ENCODE peak calls at places on chromosomes 13 and 19, in four cellular contexts. I is fibroblast of lung, E is fibroblast of villous mesenchyme, G is GM12864. T is an unnamed sample.

GRCh38 chr19:31314849-31315620 is 34.2 kb downstream of the TSHZ3 start:
- DNase-seq in E (no peak), G (no peak), I (no peak), T (no peak)

GRCh38 chr13:23956106-23956505 is 58.8 kb upstream of the C1QTNF9B start:
- DNase-seq in E (peak), G (no peak), I (peak), T (peak)

GRCh38 chr13:44465318-44465717 is 91.7 kb downstream of the SERP2 start:
- DNase-seq in I (peak), E (no peak), G (no peak), T (peak)

GRCh38 chr19:47631681-47632446 is 22.9 kb downstream of the BICRA start:
- DNase-seq in I (no peak), G (no peak), E (peak), T (no peak)

GRCh38 chr19:13231663-13232062 is 81.5 kb downstream of the IER2 start:
- DNase-seq in G (no peak), I (no peak), E (no peak), T (no peak)

GRCh38 chr19:2478756-2479555 is 3.0 kb downstream of the GADD45B start:
- DNase-seq in I (peak), E (peak), G (no peak), T (no peak)

GRCh38 chr13:111051656-111052232 is 63.4 kb upstream of the ARHGEF7 start:
- DNase-seq in G (no peak), I (no peak), E (no peak), T (no peak)

GRCh38 chr19:48967346-48968178 is 2.5 kb downstream of the FTL start:
- DNase-seq in G (no peak), E (peak), I (peak), T (no peak)

GRCh38 chr13:77016241-77016812 is 10.6 kb downstream of the FBXL3 start:
- DNase-seq in G (no peak), I (peak), E (no peak), T (no peak)

GRCh38 chr13:76730220-76730619 is 156.0 kb downstream of the KCTD12 start:
- DNase-seq in E (no peak), G (no peak), I (no peak), T (no peak)

GRCh38 chr19:23777216-23777615 is 18.5 kb upstream of the ZNF681 start:
- DNase-seq in I (no peak), E (no peak), G (no peak), T (no peak)

GRCh38 chr19:16160943-16161560 is 12.3 kb downstream of the CIB3 start:
- DNase-seq in E (peak), G (no peak), I (peak), T (peak)

GRCh38 chr13:28819046-28819747 is 942 bp upstream of the MTUS2 start:
- DNase-seq in I (peak), G (no peak), E (peak), T (no peak)

GRCh38 chr13:99659234-99659633 is 158.0 kb downstream of the TM9SF2 start:
- DNase-seq in I (no peak), E (no peak), G (no peak), T (no peak)

GRCh38 chr13:96822900-96823299 is 171.4 kb downstream of the OXGR1 start:
- DNase-seq in E (peak), G (no peak), I (peak), T (no peak)

GRCh38 chr13:103130681-103131210 is 64.5 kb upstream of the SLC10A2 start:
- DNase-seq in E (no peak), G (no peak), I (no peak), T (peak)

GRCh38 chr13:43143591-43143990 is 120.2 kb downstream of the DNAJC15 start:
- DNase-seq in E (no peak), G (no peak), I (peak), T (no peak)

GRCh38 chr13:30905932-30906383 is at the start of gene MEDAG:
- DNase-seq in E (peak), I (peak), G (no peak), T (no peak)

GRCh38 chr13:50244913-50245574 is 229.8 kb downstream of the KCNRG start:
- DNase-seq in G (peak), I (peak), E (peak), T (peak)

GRCh38 chr19:51722492-51722891 is 1.3 kb downstream of the HAS1 start:
- DNase-seq in G (no peak), E (no peak), I (no peak), T (no peak)

GRCh38 chr19:34188388-34188787 is 16.1 kb downstream of the LSM14A start:
- DNase-seq in G (no peak), I (no peak), E (peak), T (no peak)

GRCh38 chr13:98462946-98463345 is 114.0 kb downstream of the STK24 start:
- DNase-seq in E (no peak), I (no peak), G (no peak), T (no peak)

GRCh38 chr19:7669641-7670040 is 792 bp downstream of the RETN start:
- DNase-seq in G (no peak), E (no peak), I (no peak), T (no peak)

GRCh38 chr19:38769635-38770211 is 3.6 kb downstream of the LGALS7 start:
- DNase-seq in E (peak), G (peak), I (peak), T (no peak)
- H3K4me3 ChIP-seq in E (no peak), G (peak), I (no peak), T (no peak)

DNA sequence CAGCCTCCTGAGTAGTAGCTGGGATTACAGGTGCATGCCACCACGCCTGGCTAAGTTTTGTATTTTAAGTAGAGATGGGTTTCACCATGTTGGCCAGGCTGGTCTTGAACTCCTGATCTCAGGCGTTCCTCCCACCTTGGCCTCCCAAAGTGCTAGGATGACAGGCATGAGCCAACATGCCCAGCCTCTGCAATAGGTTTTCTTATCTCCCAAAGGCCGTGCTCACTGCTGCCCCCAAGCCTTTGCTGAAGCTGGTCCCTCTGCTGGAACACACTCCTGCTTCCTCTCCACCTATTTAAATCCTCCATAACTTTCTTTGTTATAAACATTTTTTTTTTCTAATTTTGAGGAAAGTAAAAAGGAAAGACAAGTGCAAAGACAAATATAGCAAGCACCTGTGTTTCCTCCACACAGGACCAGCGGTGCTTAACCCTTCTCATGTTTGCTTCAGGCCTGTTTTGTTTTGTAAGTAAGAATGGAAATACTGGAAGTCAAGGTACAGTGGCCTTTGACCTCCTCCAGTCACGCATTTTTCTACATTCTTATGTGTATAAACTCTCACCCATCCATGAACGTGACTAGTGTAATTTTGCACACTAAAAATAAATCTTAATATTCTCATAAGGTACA is 14.5 kb upstream of the TNFAIP8L1 start:
- DNase-seq in I (no peak), E (no peak), G (no peak), T (no peak)
- TF ChIP-seq CTCF in I (peak), E (peak), G (peak), T (peak)

GRCh38 chr13:113862766-113863510 is 938 bp downstream of the GAS6 start:
- DNase-seq in E (peak), G (no peak), I (peak), T (no peak)
- H3K4me3 ChIP-seq in E (peak), G (peak), I (peak), T (peak)

DNA sequence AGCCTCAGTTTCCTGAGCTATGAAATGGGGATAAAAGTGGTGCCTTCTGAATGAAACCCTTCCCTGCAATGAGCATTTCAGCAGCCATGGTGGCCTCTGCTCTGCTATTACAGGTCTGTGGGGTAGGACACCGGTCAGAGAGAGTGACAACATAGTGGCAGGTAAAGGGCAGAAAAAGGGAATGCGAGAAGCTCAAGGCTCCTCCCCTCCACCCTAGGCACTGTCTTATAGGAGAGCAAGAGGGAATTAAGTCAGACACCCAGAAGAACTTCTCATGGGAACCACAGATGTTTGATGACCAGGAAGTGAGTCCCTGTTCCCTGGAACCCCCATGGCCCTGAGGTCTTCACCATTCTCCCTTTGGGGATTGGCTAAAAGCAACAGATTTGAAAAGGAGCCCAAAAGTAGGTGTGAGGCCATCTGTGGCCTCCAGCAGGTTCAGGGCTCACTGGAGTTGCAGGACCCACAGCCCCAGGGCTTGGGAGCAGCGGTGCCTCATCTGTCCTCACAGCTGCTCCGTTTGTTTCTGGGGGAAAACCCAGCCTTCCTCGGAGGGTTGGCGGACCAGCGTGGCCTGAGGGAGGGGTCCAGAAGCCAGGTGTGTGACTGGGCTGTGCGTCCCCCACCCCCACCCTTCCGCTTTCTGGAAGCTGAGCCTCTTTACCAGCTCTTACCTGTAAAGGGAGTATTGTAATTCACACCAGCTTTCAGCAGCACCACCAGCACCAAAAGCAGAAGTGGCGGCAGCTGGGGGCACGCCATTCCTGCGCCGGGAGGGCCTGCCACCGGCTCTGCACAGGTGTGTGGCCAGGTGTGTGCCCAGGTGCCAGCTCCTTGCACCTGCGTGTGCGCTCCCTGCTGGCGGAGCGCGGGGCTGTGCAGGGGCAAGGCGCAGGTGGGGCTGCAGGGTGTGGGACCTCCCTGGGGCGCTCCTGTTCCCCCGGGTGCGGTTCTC is 19.4 kb downstream of the IQCN start:
- DNase-seq in E (no peak), G (no peak), I (no peak), T (no peak)
- TF ChIP-seq CTCF in E (no peak), G (peak), I (no peak), T (peak)

GRCh38 chr13:19958119-19959111 is at the start of gene ZMYM2:
- DNase-seq in I (peak), E (peak), G (peak), T (peak)
- H3K4me3 ChIP-seq in I (peak), E (peak), G (peak), T (peak)

DNA sequence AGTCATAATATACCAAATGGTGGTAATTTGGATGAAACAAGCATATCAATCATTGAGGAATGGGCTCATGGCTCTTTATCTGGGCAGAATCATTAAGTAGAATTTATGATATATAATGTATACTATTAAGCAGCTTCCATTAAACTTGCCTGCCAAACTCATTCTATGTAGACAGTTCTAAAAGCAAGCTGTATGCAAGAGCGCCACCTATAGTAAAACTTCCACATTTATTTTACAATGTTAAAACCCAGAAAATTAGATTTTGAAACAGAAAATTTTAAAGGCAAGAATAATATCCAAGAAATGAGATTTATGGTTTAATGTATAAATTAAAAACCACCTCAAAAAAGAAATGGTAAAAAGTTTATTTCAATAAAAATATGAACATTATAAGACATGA is 161.5 kb downstream of the MZT1 start:
- DNase-seq in G (no peak), I (no peak), E (peak), T (no peak)
- TF ChIP-seq CTCF in G (peak), I (peak), E (peak), T (peak)

DNA sequence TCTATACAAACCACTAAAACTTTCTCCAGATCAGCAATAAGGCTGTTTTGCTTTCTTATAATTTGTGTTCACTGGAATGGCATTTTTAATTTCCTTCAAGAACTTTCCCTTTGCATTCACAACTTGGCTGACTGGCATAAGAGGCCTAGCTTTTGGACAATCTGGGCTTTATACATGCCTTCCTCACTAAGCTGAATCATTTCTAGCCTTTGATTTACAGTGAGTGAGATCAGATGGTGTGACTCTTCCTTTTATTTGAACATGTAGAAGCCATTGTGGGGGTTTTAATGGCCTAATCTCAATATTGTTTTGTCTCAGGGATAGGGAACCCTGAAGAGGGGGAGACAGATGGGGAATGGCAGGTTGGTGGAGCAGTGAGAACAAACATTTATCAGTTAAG is 82.7 kb downstream of the FOXO1 start:
- DNase-seq in G (no peak), E (no peak), I (no peak), T (no peak)
- H3K4me3 ChIP-seq in G (no peak), E (no peak), I (no peak), T (no peak)

GRCh38 chr19:45150731-45151725 is 9.8 kb downstream of the NKPD1 start:
- DNase-seq in G (no peak), E (no peak), I (no peak), T (no peak)

GRCh38 chr19:45154064-45154827 is 6.5 kb downstream of the NKPD1 start:
- DNase-seq in I (peak), G (no peak), E (peak), T (no peak)

GRCh38 chr19:45153339-45154063 is 7.3 kb downstream of the NKPD1 start:
- DNase-seq in E (peak), I (peak), G (no peak), T (no peak)

GRCh38 chr19:45151821-45152503 is 8.8 kb downstream of the NKPD1 start:
- DNase-seq in G (no peak), E (no peak), I (no peak), T (no peak)

GRCh38 chr19:45152504-45153338 is 8.1 kb downstream of the NKPD1 start:
- DNase-seq in G (no peak), I (peak), E (peak), T (no peak)
- TF ChIP-seq CTCF in G (no peak), I (no peak), E (no peak), T (no peak)

T was measured in kidney epithelial cell.